ENCODE peak calls at places on chromosome 1, in six cellular contexts. One of them, this sample, is unnamed.

GRCh38 chr1:162536511-162536910 is 25.0 kb upstream of the UAP1 start:
- DNase-seq in suprapubic skin: no peak
- DNase-seq in HL-60: no peak
- DNase-seq in GM23338: no peak
- DNase-seq in SK-N-SH: no peak
- DNase-seq in sigmoid colon: no peak
- DNase-seq in this sample: no peak

GRCh38 chr1:213783273-213783672 is 204.5 kb upstream of the PROX1 start:
- DNase-seq in suprapubic skin: no peak
- DNase-seq in HL-60: no peak
- DNase-seq in SK-N-SH: no peak
- DNase-seq in sigmoid colon: no peak
- DNase-seq in GM23338: no peak
- DNase-seq in this sample: no peak

GRCh38 chr1:28855969-28856368 is 44.0 kb downstream of the OPRD1 start:
- DNase-seq in suprapubic skin: no peak
- DNase-seq in SK-N-SH: no peak
- DNase-seq in HL-60: no peak
- DNase-seq in GM23338: no peak
- DNase-seq in sigmoid colon: no peak
- DNase-seq in this sample: no peak

GRCh38 chr1:164712131-164713031 is 153.4 kb downstream of the PBX1 start:
- DNase-seq in HL-60: no peak
- DNase-seq in SK-N-SH: peak; percentile 69
- DNase-seq in suprapubic skin: no peak
- DNase-seq in sigmoid colon: no peak
- DNase-seq in GM23338: no peak
- DNase-seq in this sample: no peak

GRCh38 chr1:178531897-178532296 is 19.0 kb downstream of the TEX35 start:
- DNase-seq in GM23338: no peak
- DNase-seq in HL-60: no peak
- DNase-seq in sigmoid colon: peak; percentile 49
- DNase-seq in suprapubic skin: peak; percentile 49
- DNase-seq in SK-N-SH: no peak
- DNase-seq in this sample: peak; percentile 86

GRCh38 chr1:186983327-186983726 is 154.6 kb downstream of the PLA2G4A start:
- DNase-seq in GM23338: no peak
- DNase-seq in suprapubic skin: no peak
- DNase-seq in HL-60: peak; percentile 85
- DNase-seq in sigmoid colon: peak; percentile 89
- DNase-seq in SK-N-SH: no peak
- DNase-seq in this sample: no peak

GRCh38 chr1:227919916-227920315 is 27.8 kb downstream of the WNT9A start:
- DNase-seq in GM23338: peak; percentile 42
- DNase-seq in sigmoid colon: no peak
- DNase-seq in HL-60: no peak
- DNase-seq in SK-N-SH: peak; percentile 87
- DNase-seq in suprapubic skin: no peak
- DNase-seq in this sample: no peak

GRCh38 chr1:226882187-226882586 is 11.8 kb downstream of the PSEN2 start:
- DNase-seq in GM23338: no peak
- DNase-seq in HL-60: no peak
- DNase-seq in sigmoid colon: no peak
- DNase-seq in SK-N-SH: no peak
- DNase-seq in suprapubic skin: no peak
- DNase-seq in this sample: peak; percentile 83

GRCh38 chr1:31605908-31606427 is 11.5 kb upstream of the HCRTR1 start:
- DNase-seq in sigmoid colon: no peak
- DNase-seq in GM23338: no peak
- DNase-seq in suprapubic skin: no peak
- DNase-seq in SK-N-SH: no peak
- DNase-seq in HL-60: no peak
- DNase-seq in this sample: no peak

GRCh38 chr1:241470361-241470760 is 49.2 kb downstream of the FH start:
- DNase-seq in sigmoid colon: no peak
- DNase-seq in SK-N-SH: no peak
- DNase-seq in HL-60: no peak
- DNase-seq in GM23338: no peak
- DNase-seq in suprapubic skin: no peak
- DNase-seq in this sample: no peak

GRCh38 chr1:58754683-58755467 is 29.0 kb downstream of the JUN start:
- DNase-seq in sigmoid colon: no peak
- DNase-seq in GM23338: no peak
- DNase-seq in SK-N-SH: no peak
- DNase-seq in suprapubic skin: no peak
- DNase-seq in HL-60: no peak
- DNase-seq in this sample: no peak

GRCh38 chr1:238061967-238062613 is 171.4 kb upstream of the ZP4 start:
- DNase-seq in sigmoid colon: no peak
- DNase-seq in GM23338: no peak
- DNase-seq in HL-60: no peak
- DNase-seq in suprapubic skin: no peak
- DNase-seq in SK-N-SH: no peak
- DNase-seq in this sample: no peak

GRCh38 chr1:164648211-164649080 is 89.5 kb downstream of the PBX1 start:
- DNase-seq in SK-N-SH: peak; percentile 41
- DNase-seq in sigmoid colon: no peak
- DNase-seq in GM23338: no peak
- DNase-seq in HL-60: no peak
- DNase-seq in suprapubic skin: no peak
- DNase-seq in this sample: no peak

GRCh38 chr1:233946724-233947123 is 42.2 kb downstream of the SLC35F3 start:
- DNase-seq in sigmoid colon: no peak
- DNase-seq in suprapubic skin: no peak
- DNase-seq in GM23338: no peak
- DNase-seq in SK-N-SH: no peak
- DNase-seq in HL-60: no peak
- DNase-seq in this sample: no peak

GRCh38 chr1:60280256-60280655 is 206.7 kb upstream of the C1orf87 start:
- DNase-seq in suprapubic skin: peak; percentile 60
- DNase-seq in HL-60: no peak
- DNase-seq in SK-N-SH: peak; percentile 83
- DNase-seq in GM23338: no peak
- DNase-seq in sigmoid colon: no peak
- DNase-seq in this sample: no peak

GRCh38 chr1:225474986-225475820 is 47.4 kb upstream of the LBR start:
- DNase-seq in SK-N-SH: peak; percentile 93
- DNase-seq in HL-60: peak; percentile 52
- DNase-seq in suprapubic skin: no peak
- DNase-seq in GM23338: peak; percentile 79
- DNase-seq in sigmoid colon: peak; percentile 85
- DNase-seq in this sample: peak; percentile 94

GRCh38 chr1:170678196-170678595 is 14.3 kb downstream of the PRRX1 start:
- DNase-seq in GM23338: no peak
- DNase-seq in SK-N-SH: no peak
- DNase-seq in sigmoid colon: no peak
- DNase-seq in HL-60: no peak
- DNase-seq in suprapubic skin: no peak
- DNase-seq in this sample: no peak

GRCh38 chr1:81936838-81937237 is 136.1 kb downstream of the ADGRL2 start:
- DNase-seq in HL-60: no peak
- DNase-seq in SK-N-SH: no peak
- DNase-seq in suprapubic skin: no peak
- DNase-seq in sigmoid colon: no peak
- DNase-seq in GM23338: no peak
- DNase-seq in this sample: no peak

GRCh38 chr1:94063379-94063778 is 57.6 kb downstream of the ABCA4 start:
- DNase-seq in SK-N-SH: peak; percentile 19
- DNase-seq in suprapubic skin: no peak
- DNase-seq in GM23338: peak; percentile 62
- DNase-seq in HL-60: no peak
- DNase-seq in sigmoid colon: peak; percentile 84
- DNase-seq in this sample: no peak

GRCh38 chr1:210372491-210372890 is 43.8 kb downstream of the HHAT start:
- DNase-seq in suprapubic skin: no peak
- DNase-seq in GM23338: no peak
- DNase-seq in sigmoid colon: no peak
- DNase-seq in SK-N-SH: no peak
- DNase-seq in HL-60: no peak
- DNase-seq in this sample: no peak

GRCh38 chr1:245458761-245459174 is 304.0 kb downstream of the KIF26B start:
- DNase-seq in SK-N-SH: no peak
- DNase-seq in sigmoid colon: no peak
- DNase-seq in suprapubic skin: no peak
- DNase-seq in HL-60: peak; percentile 83
- DNase-seq in GM23338: no peak
- DNase-seq in this sample: no peak

GRCh38 chr1:154337253-154337894 is 12.0 kb downstream of the ATP8B2 start:
- DNase-seq in GM23338: no peak
- DNase-seq in HL-60: no peak
- DNase-seq in SK-N-SH: no peak
- DNase-seq in suprapubic skin: no peak
- DNase-seq in sigmoid colon: no peak
- DNase-seq in this sample: no peak

GRCh38 chr1:154335351-154335714 is 10.0 kb downstream of the ATP8B2 start:
- DNase-seq in sigmoid colon: no peak
- DNase-seq in suprapubic skin: no peak
- DNase-seq in HL-60: no peak
- DNase-seq in SK-N-SH: no peak
- DNase-seq in GM23338: no peak
- DNase-seq in this sample: no peak

GRCh38 chr1:154338875-154339274 is 13.6 kb downstream of the ATP8B2 start:
- DNase-seq in GM23338: no peak
- DNase-seq in suprapubic skin: no peak
- DNase-seq in SK-N-SH: no peak
- DNase-seq in sigmoid colon: no peak
- DNase-seq in HL-60: no peak
- DNase-seq in this sample: no peak

GRCh38 chr1:154330669-154331068 is 5.3 kb downstream of the ATP8B2 start:
- DNase-seq in SK-N-SH: no peak
- DNase-seq in sigmoid colon: no peak
- DNase-seq in HL-60: no peak
- DNase-seq in suprapubic skin: no peak
- DNase-seq in GM23338: no peak
- DNase-seq in this sample: no peak

GRCh38 chr1:154334647-154335350 is 9.5 kb downstream of the ATP8B2 start:
- DNase-seq in GM23338: peak; percentile 97
- DNase-seq in sigmoid colon: peak; percentile 91
- DNase-seq in HL-60: peak; percentile 84
- DNase-seq in SK-N-SH: peak; percentile 88
- DNase-seq in suprapubic skin: peak; percentile 95
- DNase-seq in this sample: no peak
- TF ChIP-seq POLR2AphosphoS5 in GM23338: no peak
- TF ChIP-seq POLR2AphosphoS5 in sigmoid colon: no peak
- TF ChIP-seq POLR2AphosphoS5 in HL-60: no peak
- TF ChIP-seq POLR2AphosphoS5 in SK-N-SH: no peak
- TF ChIP-seq POLR2AphosphoS5 in suprapubic skin: no peak
- TF ChIP-seq POLR2AphosphoS5 in this sample: peak; percentile 71

GRCh38 chr1:166700696-166701095 is 138.6 kb upstream of the POGK start:
- DNase-seq in suprapubic skin: no peak
- DNase-seq in SK-N-SH: no peak
- DNase-seq in GM23338: no peak
- DNase-seq in sigmoid colon: no peak
- DNase-seq in HL-60: no peak
- DNase-seq in this sample: no peak

GRCh38 chr1:166698771-166699170 is 140.5 kb upstream of the POGK start:
- DNase-seq in sigmoid colon: no peak
- DNase-seq in SK-N-SH: no peak
- DNase-seq in GM23338: no peak
- DNase-seq in HL-60: no peak
- DNase-seq in suprapubic skin: no peak
- DNase-seq in this sample: no peak

GRCh38 chr1:166701603-166702090 is 137.6 kb upstream of the POGK start:
- DNase-seq in sigmoid colon: no peak
- DNase-seq in GM23338: no peak
- DNase-seq in suprapubic skin: no peak
- DNase-seq in HL-60: no peak
- DNase-seq in SK-N-SH: no peak
- DNase-seq in this sample: no peak

GRCh38 chr1:166703141-166703540 is 136.1 kb upstream of the POGK start:
- DNase-seq in SK-N-SH: no peak
- DNase-seq in sigmoid colon: no peak
- DNase-seq in GM23338: no peak
- DNase-seq in suprapubic skin: no peak
- DNase-seq in HL-60: no peak
- DNase-seq in this sample: no peak

DNA sequence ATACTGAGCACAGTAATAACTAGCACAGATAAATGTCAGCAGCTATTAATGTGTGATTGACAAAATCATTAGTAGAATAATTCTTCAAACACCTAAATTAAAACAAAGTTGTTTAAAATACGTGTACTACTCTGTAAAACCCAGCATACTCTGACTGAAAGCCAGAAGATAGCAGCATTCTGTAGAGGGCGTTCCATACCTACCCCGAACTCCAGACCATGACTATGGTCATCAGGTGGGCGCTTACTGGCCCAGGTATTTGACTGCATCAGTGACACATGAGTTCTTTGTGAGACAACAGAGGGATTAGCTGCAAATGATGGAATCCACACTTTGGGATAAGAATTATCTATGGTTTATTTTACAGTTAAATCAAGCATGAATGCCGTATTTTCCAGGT is 139.7 kb upstream of the POGK start:
- DNase-seq in sigmoid colon: no peak
- DNase-seq in GM23338: no peak
- DNase-seq in suprapubic skin: no peak
- DNase-seq in SK-N-SH: no peak
- DNase-seq in HL-60: no peak
- DNase-seq in this sample: no peak
- H3K4me3 ChIP-seq in sigmoid colon: no peak overlapping the region
- H3K4me3 ChIP-seq in GM23338: no peak overlapping the region
- H3K4me3 ChIP-seq in suprapubic skin: no peak overlapping the region
- H3K4me3 ChIP-seq in SK-N-SH: no peak overlapping the region
- H3K4me3 ChIP-seq in HL-60: no peak overlapping the region
- H3K4me3 ChIP-seq in this sample: no peak overlapping the region

GRCh38 chr1:88327391-88328267 is 356.4 kb upstream of the PKN2 start:
- DNase-seq in HL-60: no peak
- DNase-seq in SK-N-SH: no peak
- DNase-seq in suprapubic skin: no peak
- DNase-seq in GM23338: no peak
- DNase-seq in sigmoid colon: no peak
- DNase-seq in this sample: no peak
- TF ChIP-seq POLR2AphosphoS5 in HL-60: no peak
- TF ChIP-seq POLR2AphosphoS5 in SK-N-SH: no peak
- TF ChIP-seq POLR2AphosphoS5 in suprapubic skin: no peak
- TF ChIP-seq POLR2AphosphoS5 in GM23338: no peak
- TF ChIP-seq POLR2AphosphoS5 in sigmoid colon: no peak
- TF ChIP-seq POLR2AphosphoS5 in this sample: no peak

DNA sequence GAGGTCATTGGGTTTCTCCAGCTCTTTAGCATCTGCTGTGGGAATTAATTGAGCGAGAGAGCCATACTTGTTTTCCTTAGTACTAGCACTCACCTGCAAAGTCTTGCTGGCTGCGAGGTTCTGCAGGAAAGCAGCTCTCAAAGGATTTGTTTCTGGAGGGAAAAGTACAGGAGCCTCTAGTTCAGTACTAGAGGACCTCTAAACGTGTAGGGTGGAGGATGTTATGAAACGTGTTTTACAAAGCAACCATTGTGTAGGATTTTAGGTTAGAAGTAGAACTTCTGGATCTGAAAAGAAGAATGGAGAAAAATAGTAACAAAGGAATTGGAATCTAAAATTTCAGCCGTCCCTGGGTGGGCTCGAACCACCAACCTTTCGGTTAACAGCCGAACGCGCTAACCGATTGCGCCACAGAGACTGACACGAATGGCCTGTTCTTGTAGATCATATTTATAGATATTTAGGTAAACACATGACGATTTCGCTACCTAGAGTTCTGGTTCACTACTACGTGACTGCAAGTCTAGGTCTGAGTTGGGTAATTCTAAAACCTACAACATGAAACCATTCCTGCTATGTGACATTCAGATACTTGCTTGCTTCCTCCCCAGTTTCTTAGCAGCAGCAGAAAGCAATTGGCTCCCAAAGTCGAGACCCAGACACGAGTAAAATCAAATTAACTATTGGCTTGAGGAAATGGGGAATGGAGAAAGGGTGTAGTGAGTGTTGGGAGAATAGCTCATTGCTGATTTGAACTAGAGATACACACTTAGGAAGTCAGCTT is 60.2 kb upstream of the CFAP126 start:
- DNase-seq in GM23338: peak; percentile 73
- DNase-seq in HL-60: no peak
- DNase-seq in suprapubic skin: no peak
- DNase-seq in sigmoid colon: no peak
- DNase-seq in SK-N-SH: peak; percentile 36
- DNase-seq in this sample: no peak
- H3K4me3 ChIP-seq in GM23338: peak overlapping the region; percentile 63
- H3K4me3 ChIP-seq in HL-60: no peak overlapping the region
- H3K4me3 ChIP-seq in suprapubic skin: no peak overlapping the region
- H3K4me3 ChIP-seq in sigmoid colon: no peak overlapping the region
- H3K4me3 ChIP-seq in SK-N-SH: peak overlapping the region; percentile 41
- H3K4me3 ChIP-seq in this sample: no peak overlapping the region